ENCODE peak calls at places on chromosome 4, in seven cellular contexts. T, P, S, G, U, Z and Q are unnamed samples.

GRCh38 chr4:7768736-7769135 is 170.9 kb downstream of the AFAP1 start:
- DNase-seq in Z (no peak), P (no peak), T (no peak), G (no peak), U (no peak), S (no peak), Q (no peak)

GRCh38 chr4:125392683-125393082 is 77.9 kb downstream of the FAT4 start:
- DNase-seq in T (no peak), P (no peak), U (no peak), S (no peak), G (no peak), Z (no peak), Q (no peak)

GRCh38 chr4:163666335-163666888 is 171.9 kb downstream of the TMA16 start:
- DNase-seq in T (no peak), P (no peak), G (no peak), Z (no peak), S (no peak), U (no peak), Q (no peak)

GRCh38 chr4:6221296-6221850 is 21.0 kb upstream of the JAKMIP1 start:
- DNase-seq in S (no peak), T (no peak), G (no peak), P (no peak), U (no peak), Z (no peak), Q (no peak)

GRCh38 chr4:75344915-75345314 is 169.3 kb downstream of the RCHY1 start:
- DNase-seq in U (no peak), S (no peak), P (no peak), G (no peak), Z (peak; percentile 68), T (no peak), Q (no peak)

GRCh38 chr4:168472920-168473319 is 7.4 kb downstream of the DDX60L start:
- DNase-seq in T (no peak), S (no peak), Z (no peak), P (no peak), U (no peak), G (no peak), Q (no peak)

GRCh38 chr4:113635739-113636437 is 125.7 kb downstream of the CAMK2D start:
- DNase-seq in P (no peak), Z (peak; percentile 83), S (no peak), U (no peak), T (no peak), G (no peak), Q (no peak)

GRCh38 chr4:133148690-133149363 is at the start of gene PCDH10:
- DNase-seq in T (peak; percentile 77), G (no peak), S (no peak), P (peak; percentile 29), Z (peak; percentile 89), U (peak; percentile 20), Q (no peak)

GRCh38 chr4:146382194-146382593 is 139.5 kb downstream of the SLC10A7 start:
- DNase-seq in P (no peak), G (no peak), Z (no peak), T (no peak), S (no peak), U (no peak), Q (no peak)

GRCh38 chr4:19309365-19309764 is 942.3 kb upstream of the SLIT2 start:
- DNase-seq in Z (peak; percentile 65), T (no peak), G (no peak), S (no peak), P (no peak), U (no peak), Q (no peak)